ENCODE peak calls at places on chromosomes 1 and 21, in seven cellular contexts. O is naive thymus-derived CD4-positive, alpha-beta T cell; V is HL-60; U is NCI-H2081 treated with DMSO at 0.1 percent for 48 hours; B is stimulated activated naive B cell treated with anti-CD40 and anti-IgM and Interleukin-4, amounts not matched to agents 10 μg/mL and 1 μg/mL and 100 μg/mL, for 72 hours; K is activated gamma-delta T cell treated with Interleukin-2 at 50 U/mL for 16 hours; H is NCI-H774. Z is an unnamed sample.

GRCh38 chr1:226710501-226710900 is 28.6 kb downstream of the ITPKB start:
- DNase-seq in O (no peak), V (no peak), U (no peak), B (no peak), K (no peak), H (no peak), Z (no peak)

GRCh38 chr1:235557495-235557894 is 53.2 kb upstream of the B3GALNT2 start:
- DNase-seq in O (no peak), V (no peak), U (no peak), B (no peak), K (no peak), H (no peak), Z (no peak)

GRCh38 chr1:67766117-67766978 is 66.9 kb downstream of the GNG12 start:
- DNase-seq in O (peak; percentile 10), V (no peak), U (no peak), B (no peak), K (peak; percentile 22), H (peak; percentile 35), Z (no peak)

GRCh38 chr1:7575041-7575400 is 196.1 kb upstream of the VAMP3 start:
- DNase-seq in O (no peak), V (no peak), U (no peak), B (no peak), K (no peak), H (no peak), Z (no peak)

GRCh38 chr1:59100975-59101374 is 195.9 kb upstream of the FGGY start:
- DNase-seq in O (no peak), V (no peak), U (no peak), B (no peak), K (no peak), H (no peak), Z (no peak)

GRCh38 chr1:51877434-51878306 is 857 bp downstream of the NRDC start:
- DNase-seq in O (peak; percentile 10), V (peak; percentile 27), U (no peak), B (peak; percentile 5), K (no peak), H (no peak), Z (no peak)

GRCh38 chr1:13908128-13908527 is 208.1 kb downstream of the PRDM2 start:
- DNase-seq in O (no peak), V (no peak), U (no peak), B (no peak), K (no peak), H (no peak), Z (no peak)

GRCh38 chr1:80542231-80542630 is 1258.5 kb upstream of the ADGRL2 start:
- DNase-seq in O (no peak), V (no peak), U (no peak), B (no peak), K (no peak), H (no peak), Z (no peak)

GRCh38 chr1:50742523-50742922 is 217.5 kb downstream of the FAF1 start:
- DNase-seq in O (no peak), V (no peak), U (no peak), B (no peak), K (no peak), H (no peak), Z (no peak)

GRCh38 chr21:36704281-36704957 is 5.5 kb downstream of the SIM2 start:
- DNase-seq in O (no peak), V (no peak), U (no peak), B (no peak), K (no peak), H (no peak), Z (no peak)

Z was measured in pulmonary artery endothelial cell.